ENCODE peak calls at places on chromosomes 3 and 15, in ten cellular contexts. One of them, this sample, is unnamed.

GRCh38 chr3:124791639-124792111 is 61.4 kb downstream of the UMPS start:
- DNase-seq in progenitor cell of endocrine pancreas: no peak
- DNase-seq in stimulated activated CD8-positive, alpha-beta memory T cell treated with anti-CD3 and anti-CD28 coated beads, Interleukin-12 subunit alpha, Interleukin-12 subunit beta, amount 100 ng/mL, for 1 hour: no peak
- DNase-seq in HFF-Myc: peak
- DNase-seq in effector memory CD8-positive, alpha-beta T cell: no peak
- DNase-seq in T-helper 1 cell: no peak
- DNase-seq in SIG-M5: no peak
- DNase-seq in fibroblast of the conjunctiva: peak
- DNase-seq in stimulated activated naive B cell treated with anti-CD40 and anti-IgM and Interleukin-4, amounts not matched to agents 10 μg/mL and 1 μg/mL and 100 μg/mL, for 72 hours: no peak
- DNase-seq in activated T-cell treated with anti-CD3 and anti-CD28 coated beads for 1 hour: no peak
- DNase-seq in this sample: no peak

GRCh38 chr15:41980654-41981323 is 8.4 kb upstream of the EHD4 start:
- DNase-seq in activated T-cell treated with anti-CD3 and anti-CD28 coated beads for 1 hour: no peak
- DNase-seq in effector memory CD8-positive, alpha-beta T cell: no peak
- DNase-seq in HFF-Myc: no peak
- DNase-seq in stimulated activated CD8-positive, alpha-beta memory T cell treated with anti-CD3 and anti-CD28 coated beads, Interleukin-12 subunit alpha, Interleukin-12 subunit beta, amount 100 ng/mL, for 1 hour: no peak
- DNase-seq in progenitor cell of endocrine pancreas: no peak
- DNase-seq in fibroblast of the conjunctiva: no peak
- DNase-seq in stimulated activated naive B cell treated with anti-CD40 and anti-IgM and Interleukin-4, amounts not matched to agents 10 μg/mL and 1 μg/mL and 100 μg/mL, for 72 hours: no peak
- DNase-seq in SIG-M5: no peak
- DNase-seq in T-helper 1 cell: peak
- DNase-seq in this sample: no peak

GRCh38 chr3:61417352-61417751 is 144.0 kb upstream of the PTPRG start:
- DNase-seq in SIG-M5: no peak
- DNase-seq in fibroblast of the conjunctiva: peak
- DNase-seq in HFF-Myc: no peak
- DNase-seq in T-helper 1 cell: no peak
- DNase-seq in effector memory CD8-positive, alpha-beta T cell: no peak
- DNase-seq in activated T-cell treated with anti-CD3 and anti-CD28 coated beads for 1 hour: no peak
- DNase-seq in stimulated activated CD8-positive, alpha-beta memory T cell treated with anti-CD3 and anti-CD28 coated beads, Interleukin-12 subunit alpha, Interleukin-12 subunit beta, amount 100 ng/mL, for 1 hour: no peak
- DNase-seq in stimulated activated naive B cell treated with anti-CD40 and anti-IgM and Interleukin-4, amounts not matched to agents 10 μg/mL and 1 μg/mL and 100 μg/mL, for 72 hours: no peak
- DNase-seq in progenitor cell of endocrine pancreas: no peak
- DNase-seq in this sample: no peak

GRCh38 chr3:154931484-154931883 is 148.6 kb upstream of the MME start:
- DNase-seq in HFF-Myc: peak
- DNase-seq in T-helper 1 cell: no peak
- DNase-seq in progenitor cell of endocrine pancreas: no peak
- DNase-seq in activated T-cell treated with anti-CD3 and anti-CD28 coated beads for 1 hour: no peak
- DNase-seq in fibroblast of the conjunctiva: peak
- DNase-seq in effector memory CD8-positive, alpha-beta T cell: no peak
- DNase-seq in stimulated activated naive B cell treated with anti-CD40 and anti-IgM and Interleukin-4, amounts not matched to agents 10 μg/mL and 1 μg/mL and 100 μg/mL, for 72 hours: no peak
- DNase-seq in SIG-M5: no peak
- DNase-seq in stimulated activated CD8-positive, alpha-beta memory T cell treated with anti-CD3 and anti-CD28 coated beads, Interleukin-12 subunit alpha, Interleukin-12 subunit beta, amount 100 ng/mL, for 1 hour: no peak
- DNase-seq in this sample: no peak

GRCh38 chr3:170307998-170308398 is 49.5 kb upstream of the SKIL start:
- DNase-seq in progenitor cell of endocrine pancreas: no peak
- DNase-seq in stimulated activated CD8-positive, alpha-beta memory T cell treated with anti-CD3 and anti-CD28 coated beads, Interleukin-12 subunit alpha, Interleukin-12 subunit beta, amount 100 ng/mL, for 1 hour: no peak
- DNase-seq in HFF-Myc: peak
- DNase-seq in stimulated activated naive B cell treated with anti-CD40 and anti-IgM and Interleukin-4, amounts not matched to agents 10 μg/mL and 1 μg/mL and 100 μg/mL, for 72 hours: no peak
- DNase-seq in T-helper 1 cell: no peak
- DNase-seq in SIG-M5: no peak
- DNase-seq in fibroblast of the conjunctiva: no peak
- DNase-seq in effector memory CD8-positive, alpha-beta T cell: no peak
- DNase-seq in activated T-cell treated with anti-CD3 and anti-CD28 coated beads for 1 hour: no peak
- DNase-seq in this sample: no peak

GRCh38 chr15:92683511-92683834 is 27.9 kb upstream of the FAM174B start:
- DNase-seq in stimulated activated naive B cell treated with anti-CD40 and anti-IgM and Interleukin-4, amounts not matched to agents 10 μg/mL and 1 μg/mL and 100 μg/mL, for 72 hours: no peak
- DNase-seq in T-helper 1 cell: no peak
- DNase-seq in stimulated activated CD8-positive, alpha-beta memory T cell treated with anti-CD3 and anti-CD28 coated beads, Interleukin-12 subunit alpha, Interleukin-12 subunit beta, amount 100 ng/mL, for 1 hour: no peak
- DNase-seq in effector memory CD8-positive, alpha-beta T cell: no peak
- DNase-seq in SIG-M5: no peak
- DNase-seq in activated T-cell treated with anti-CD3 and anti-CD28 coated beads for 1 hour: no peak
- DNase-seq in HFF-Myc: no peak
- DNase-seq in progenitor cell of endocrine pancreas: peak
- DNase-seq in fibroblast of the conjunctiva: peak
- DNase-seq in this sample: no peak

GRCh38 chr15:29910068-29910467 is 87.8 kb upstream of the TJP1 start:
- DNase-seq in SIG-M5: no peak
- DNase-seq in HFF-Myc: no peak
- DNase-seq in activated T-cell treated with anti-CD3 and anti-CD28 coated beads for 1 hour: no peak
- DNase-seq in stimulated activated CD8-positive, alpha-beta memory T cell treated with anti-CD3 and anti-CD28 coated beads, Interleukin-12 subunit alpha, Interleukin-12 subunit beta, amount 100 ng/mL, for 1 hour: no peak
- DNase-seq in stimulated activated naive B cell treated with anti-CD40 and anti-IgM and Interleukin-4, amounts not matched to agents 10 μg/mL and 1 μg/mL and 100 μg/mL, for 72 hours: no peak
- DNase-seq in T-helper 1 cell: no peak
- DNase-seq in progenitor cell of endocrine pancreas: no peak
- DNase-seq in fibroblast of the conjunctiva: no peak
- DNase-seq in effector memory CD8-positive, alpha-beta T cell: no peak
- DNase-seq in this sample: no peak

GRCh38 chr3:197752107-197752506 is 2.4 kb downstream of the FYTTD1 start:
- DNase-seq in effector memory CD8-positive, alpha-beta T cell: no peak
- DNase-seq in T-helper 1 cell: no peak
- DNase-seq in SIG-M5: no peak
- DNase-seq in activated T-cell treated with anti-CD3 and anti-CD28 coated beads for 1 hour: no peak
- DNase-seq in fibroblast of the conjunctiva: no peak
- DNase-seq in progenitor cell of endocrine pancreas: no peak
- DNase-seq in stimulated activated CD8-positive, alpha-beta memory T cell treated with anti-CD3 and anti-CD28 coated beads, Interleukin-12 subunit alpha, Interleukin-12 subunit beta, amount 100 ng/mL, for 1 hour: no peak
- DNase-seq in HFF-Myc: no peak
- DNase-seq in stimulated activated naive B cell treated with anti-CD40 and anti-IgM and Interleukin-4, amounts not matched to agents 10 μg/mL and 1 μg/mL and 100 μg/mL, for 72 hours: no peak
- DNase-seq in this sample: no peak

GRCh38 chr3:107699682-107700081 is 176.9 kb downstream of the BBX start:
- DNase-seq in activated T-cell treated with anti-CD3 and anti-CD28 coated beads for 1 hour: no peak
- DNase-seq in stimulated activated CD8-positive, alpha-beta memory T cell treated with anti-CD3 and anti-CD28 coated beads, Interleukin-12 subunit alpha, Interleukin-12 subunit beta, amount 100 ng/mL, for 1 hour: no peak
- DNase-seq in progenitor cell of endocrine pancreas: no peak
- DNase-seq in SIG-M5: no peak
- DNase-seq in effector memory CD8-positive, alpha-beta T cell: no peak
- DNase-seq in T-helper 1 cell: no peak
- DNase-seq in stimulated activated naive B cell treated with anti-CD40 and anti-IgM and Interleukin-4, amounts not matched to agents 10 μg/mL and 1 μg/mL and 100 μg/mL, for 72 hours: no peak
- DNase-seq in fibroblast of the conjunctiva: no peak
- DNase-seq in HFF-Myc: no peak
- DNase-seq in this sample: no peak

GRCh38 chr3:163547045-163547692 is 1531.1 kb downstream of the SI start:
- DNase-seq in fibroblast of the conjunctiva: no peak
- DNase-seq in T-helper 1 cell: no peak
- DNase-seq in stimulated activated naive B cell treated with anti-CD40 and anti-IgM and Interleukin-4, amounts not matched to agents 10 μg/mL and 1 μg/mL and 100 μg/mL, for 72 hours: no peak
- DNase-seq in HFF-Myc: no peak
- DNase-seq in effector memory CD8-positive, alpha-beta T cell: no peak
- DNase-seq in SIG-M5: no peak
- DNase-seq in activated T-cell treated with anti-CD3 and anti-CD28 coated beads for 1 hour: no peak
- DNase-seq in progenitor cell of endocrine pancreas: no peak
- DNase-seq in stimulated activated CD8-positive, alpha-beta memory T cell treated with anti-CD3 and anti-CD28 coated beads, Interleukin-12 subunit alpha, Interleukin-12 subunit beta, amount 100 ng/mL, for 1 hour: no peak
- DNase-seq in this sample: no peak

GRCh38 chr3:34676431-34676830 is 878.0 kb downstream of the PDCD6IP start:
- DNase-seq in stimulated activated naive B cell treated with anti-CD40 and anti-IgM and Interleukin-4, amounts not matched to agents 10 μg/mL and 1 μg/mL and 100 μg/mL, for 72 hours: no peak
- DNase-seq in HFF-Myc: no peak
- DNase-seq in stimulated activated CD8-positive, alpha-beta memory T cell treated with anti-CD3 and anti-CD28 coated beads, Interleukin-12 subunit alpha, Interleukin-12 subunit beta, amount 100 ng/mL, for 1 hour: no peak
- DNase-seq in T-helper 1 cell: no peak
- DNase-seq in effector memory CD8-positive, alpha-beta T cell: no peak
- DNase-seq in progenitor cell of endocrine pancreas: no peak
- DNase-seq in fibroblast of the conjunctiva: no peak
- DNase-seq in SIG-M5: no peak
- DNase-seq in activated T-cell treated with anti-CD3 and anti-CD28 coated beads for 1 hour: no peak
- DNase-seq in this sample: no peak

GRCh38 chr15:75573001-75573400 is 6.1 kb downstream of the PTPN9 start:
- DNase-seq in stimulated activated CD8-positive, alpha-beta memory T cell treated with anti-CD3 and anti-CD28 coated beads, Interleukin-12 subunit alpha, Interleukin-12 subunit beta, amount 100 ng/mL, for 1 hour: no peak
- DNase-seq in fibroblast of the conjunctiva: no peak
- DNase-seq in SIG-M5: no peak
- DNase-seq in progenitor cell of endocrine pancreas: no peak
- DNase-seq in HFF-Myc: no peak
- DNase-seq in stimulated activated naive B cell treated with anti-CD40 and anti-IgM and Interleukin-4, amounts not matched to agents 10 μg/mL and 1 μg/mL and 100 μg/mL, for 72 hours: no peak
- DNase-seq in effector memory CD8-positive, alpha-beta T cell: no peak
- DNase-seq in activated T-cell treated with anti-CD3 and anti-CD28 coated beads for 1 hour: no peak
- DNase-seq in T-helper 1 cell: no peak
- DNase-seq in this sample: no peak

GRCh38 chr3:142999881-143000280 is 1.5 kb upstream of the U2SURP start:
- DNase-seq in stimulated activated CD8-positive, alpha-beta memory T cell treated with anti-CD3 and anti-CD28 coated beads, Interleukin-12 subunit alpha, Interleukin-12 subunit beta, amount 100 ng/mL, for 1 hour: no peak
- DNase-seq in effector memory CD8-positive, alpha-beta T cell: no peak
- DNase-seq in SIG-M5: no peak
- DNase-seq in HFF-Myc: no peak
- DNase-seq in progenitor cell of endocrine pancreas: no peak
- DNase-seq in T-helper 1 cell: no peak
- DNase-seq in stimulated activated naive B cell treated with anti-CD40 and anti-IgM and Interleukin-4, amounts not matched to agents 10 μg/mL and 1 μg/mL and 100 μg/mL, for 72 hours: no peak
- DNase-seq in activated T-cell treated with anti-CD3 and anti-CD28 coated beads for 1 hour: no peak
- DNase-seq in fibroblast of the conjunctiva: no peak
- DNase-seq in this sample: no peak

GRCh38 chr15:48406911-48407310 is 75.7 kb downstream of the DUT start:
- DNase-seq in stimulated activated naive B cell treated with anti-CD40 and anti-IgM and Interleukin-4, amounts not matched to agents 10 μg/mL and 1 μg/mL and 100 μg/mL, for 72 hours: no peak
- DNase-seq in effector memory CD8-positive, alpha-beta T cell: no peak
- DNase-seq in SIG-M5: no peak
- DNase-seq in fibroblast of the conjunctiva: no peak
- DNase-seq in activated T-cell treated with anti-CD3 and anti-CD28 coated beads for 1 hour: no peak
- DNase-seq in HFF-Myc: no peak
- DNase-seq in T-helper 1 cell: no peak
- DNase-seq in progenitor cell of endocrine pancreas: no peak
- DNase-seq in stimulated activated CD8-positive, alpha-beta memory T cell treated with anti-CD3 and anti-CD28 coated beads, Interleukin-12 subunit alpha, Interleukin-12 subunit beta, amount 100 ng/mL, for 1 hour: no peak
- DNase-seq in this sample: no peak